ENCODE peak calls at places on chromosomes 6 and 20, in eight cellular contexts. G, T, C, E, W, R, U and M are unnamed samples.

GRCh38 chr20:16694176-16694575 is 35.6 kb upstream of the SNRPB2 start:
- DNase-seq in W (no peak), G (no peak), U (no peak), R (no peak), E (no peak), T (no peak), C (no peak), M (no peak)

GRCh38 chr6:85354761-85355618 is 94.9 kb upstream of the NT5E start:
- DNase-seq in G (peak), T (peak), W (peak), E (peak), U (peak), C (peak), R (peak), M (peak)

GRCh38 chr20:63453029-63453523 is 19.4 kb downstream of the KCNQ2 start:
- DNase-seq in T (peak), U (no peak), W (no peak), C (no peak), E (no peak), R (peak), G (no peak), M (no peak)

GRCh38 chr6:170101281-170102035 is 189.4 kb downstream of the DLL1 start:
- DNase-seq in R (no peak), W (no peak), E (no peak), G (peak), T (peak), U (peak), C (no peak), M (no peak)

GRCh38 chr6:1481326-1481725 is 92.0 kb downstream of the FOXF2 start:
- DNase-seq in T (no peak), G (no peak), U (no peak), E (no peak), C (no peak), R (no peak), W (peak), M (no peak)

GRCh38 chr6:81105998-81106397 is 646.5 kb downstream of the TENT5A start:
- DNase-seq in U (no peak), T (no peak), W (no peak), E (no peak), C (no peak), G (no peak), R (no peak), M (no peak)

GRCh38 chr6:33254591-33254990 is 17.1 kb downstream of the VPS52 start:
- DNase-seq in W (no peak), R (no peak), C (no peak), E (no peak), U (no peak), G (no peak), T (peak), M (no peak)

GRCh38 chr6:111210074-111210729 is 122.9 kb downstream of the SLC16A10 start:
- DNase-seq in C (peak), G (peak), T (no peak), U (no peak), R (peak), W (peak), E (no peak), M (peak)

GRCh38 chr6:25889877-25890853 is 16.1 kb upstream of the SLC17A3 start:
- DNase-seq in W (peak), C (peak), E (no peak), T (peak), G (peak), U (no peak), R (peak), M (peak)

GRCh38 chr6:90274481-90275030 is 22.1 kb downstream of the BACH2 start:
- DNase-seq in E (peak), W (no peak), U (peak), C (no peak), T (peak), G (no peak), R (no peak), M (no peak)

GRCh38 chr20:25276533-25277050 is 28.7 kb downstream of the PYGB start:
- DNase-seq in G (no peak), W (no peak), E (no peak), U (peak), T (peak), R (no peak), C (no peak), M (no peak)

GRCh38 chr20:61524956-61525666 is 273.1 kb downstream of the CDH4 start:
- DNase-seq in U (no peak), C (no peak), T (no peak), E (no peak), G (no peak), W (no peak), R (no peak), M (no peak)

GRCh38 chr6:126145386-126145785 is 159.0 kb downstream of the TRMT11 start:
- DNase-seq in R (no peak), U (no peak), E (no peak), G (no peak), C (no peak), W (no peak), T (no peak), M (no peak)

GRCh38 chr6:42316390-42316970 is 98.8 kb upstream of the MRPS10 start:
- DNase-seq in C (peak), E (no peak), U (no peak), G (no peak), W (peak), R (peak), T (no peak), M (no peak)

GRCh38 chr6:123215211-123215610 is 219.2 kb downstream of the CLVS2 start:
- DNase-seq in G (no peak), R (no peak), U (no peak), C (no peak), E (no peak), W (no peak), T (no peak), M (no peak)

GRCh38 chr20:5222919-5223634 is 93.7 kb downstream of the PROKR2 start:
- DNase-seq in C (peak), W (peak), T (peak), U (peak), R (peak), G (peak), E (peak), M (peak)

GRCh38 chr20:50320910-50321796 is 130.5 kb downstream of the CEBPB start:
- DNase-seq in C (no peak), T (no peak), W (peak), E (peak), U (peak), G (peak), R (no peak), M (no peak)